ENCODE peak calls at places on chromosomes 6 and 20, in ten cellular contexts. I, E, O, X, A, Y, H, T, J and N are unnamed samples.
A peak's percentile ranks its signal among the peaks of the same experiment; 100 is the strongest.

GRCh38 chr6:48986803-48987202 is 476.2 kb downstream of the MMUT start:
- DNase-seq in O (no peak), A (peak; percentile 45), H (no peak), X (no peak), I (no peak), J (no peak), Y (no peak), E (no peak), T (no peak), N (no peak)

GRCh38 chr20:60964911-60965310 is 287.1 kb upstream of the CDH4 start:
- DNase-seq in J (no peak), E (no peak), X (no peak), A (no peak), I (no peak), O (no peak), T (no peak), Y (no peak), H (no peak), N (no peak)

GRCh38 chr6:32608374-32608773 is 18.7 kb upstream of the HLA-DRB1 start:
- DNase-seq in T (no peak), A (no peak), O (no peak), X (no peak), J (no peak), E (no peak), H (no peak), I (no peak), Y (no peak), N (no peak)

GRCh38 chr6:5737460-5737859 is 269.3 kb downstream of the NRN1 start:
- DNase-seq in A (no peak), H (no peak), E (no peak), J (no peak), T (no peak), I (no peak), X (no peak), O (no peak), Y (no peak), N (no peak)

GRCh38 chr6:143697401-143697800 is 19.6 kb downstream of the PHACTR2 start:
- DNase-seq in I (no peak), E (no peak), A (no peak), H (no peak), Y (no peak), J (no peak), O (no peak), T (no peak), X (no peak), N (no peak)

GRCh38 chr20:40643891-40644290 is 45.1 kb downstream of the MAFB start:
- DNase-seq in J (no peak), E (no peak), X (no peak), O (no peak), I (no peak), T (no peak), A (no peak), H (no peak), Y (no peak), N (no peak)

GRCh38 chr6:136181191-136181833 is 68.8 kb downstream of the MTFR2 start:
- DNase-seq in A (no peak), X (no peak), O (no peak), I (no peak), T (no peak), H (no peak), J (no peak), Y (no peak), E (no peak), N (no peak)

GRCh38 chr20:1741309-1742048 is 83.9 kb upstream of the SIRPG start:
- DNase-seq in T (no peak), H (no peak), E (no peak), Y (no peak), J (no peak), I (peak; percentile 47), O (no peak), A (no peak), X (no peak), N (no peak)

GRCh38 chr6:55713411-55713810 is 134.4 kb upstream of the HMGCLL1 start:
- DNase-seq in O (no peak), Y (no peak), T (no peak), H (no peak), J (no peak), I (peak; percentile 10), X (no peak), A (no peak), E (peak; percentile 89), N (no peak)

GRCh38 chr6:35042041-35042440 is 99.1 kb downstream of the TCP11 start:
- DNase-seq in Y (no peak), A (no peak), X (no peak), E (no peak), T (no peak), H (no peak), J (no peak), I (no peak), O (no peak), N (no peak)

GRCh38 chr6:35044145-35044745 is 96.9 kb downstream of the TCP11 start:
- DNase-seq in A (peak; percentile 41), E (no peak), H (no peak), O (no peak), T (peak; percentile 62), X (no peak), I (peak; percentile 57), J (peak; percentile 42), Y (no peak), N (no peak)

GRCh38 chr6:35044771-35045275 is 96.3 kb downstream of the TCP11 start:
- DNase-seq in J (no peak), X (peak; percentile 23), Y (no peak), A (peak; percentile 27), E (peak; percentile 68), I (peak; percentile 79), O (no peak), H (no peak), T (no peak), N (no peak)

GRCh38 chr6:35042451-35042850 is 98.7 kb downstream of the TCP11 start:
- DNase-seq in A (no peak), H (no peak), X (no peak), O (no peak), I (no peak), T (no peak), E (no peak), Y (no peak), J (no peak), N (no peak)

DNA sequence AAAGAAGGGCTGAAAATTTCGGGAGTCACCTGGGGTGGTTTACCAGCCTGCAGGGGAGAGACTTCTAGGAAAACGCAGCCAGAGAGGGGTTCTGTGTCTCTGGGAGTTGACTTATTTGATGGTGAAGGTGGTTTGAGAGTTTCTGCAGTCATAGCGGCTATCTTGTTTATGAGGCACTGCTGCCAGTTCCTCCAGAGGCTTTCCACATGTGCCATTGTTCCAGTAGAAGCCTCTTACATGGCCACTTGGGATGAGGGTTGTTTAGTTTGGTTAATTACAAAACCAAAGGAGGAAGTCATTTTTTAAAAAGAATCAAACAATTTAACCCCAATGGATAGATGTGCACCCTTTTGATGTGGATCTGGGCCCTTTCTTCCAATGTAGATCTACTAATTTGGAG is 97.8 kb downstream of the TCP11 start:
- DNase-seq in I (no peak), T (no peak), H (no peak), A (no peak), Y (no peak), E (no peak), J (no peak), X (no peak), O (no peak), N (no peak)
- TF ChIP-seq CTCF in I (no peak), T (no peak), H (no peak), A (no peak), Y (no peak), E (no peak), J (no peak), X (no peak), O (no peak), N (no peak)

GRCh38 chr6:145508107-145508506 is 227.2 kb downstream of the EPM2A start:
- DNase-seq in J (no peak), E (no peak), O (no peak), I (peak; percentile 9), A (no peak), T (no peak), H (no peak), X (no peak), Y (no peak), N (no peak)
- TF ChIP-seq CTCF in J (no peak), E (peak; percentile 20), O (no peak), I (peak; percentile 24), A (no peak), T (no peak), H (no peak), X (no peak), Y (peak; percentile 20), N (no peak)

GRCh38 chr6:106692112-106692822 is 62.9 kb downstream of the QRSL1 start:
- DNase-seq in I (peak; percentile 73), H (peak; percentile 77), X (no peak), T (peak; percentile 91), E (peak; percentile 25), J (no peak), O (no peak), Y (peak; percentile 43), A (peak; percentile 40), N (no peak)

GRCh38 chr6:106685833-106686232 is 56.5 kb downstream of the QRSL1 start:
- DNase-seq in T (no peak), A (no peak), J (no peak), Y (peak; percentile 6), H (no peak), E (no peak), O (no peak), I (peak; percentile 28), X (no peak), N (no peak)

GRCh38 chr6:106684011-106684410 is 54.6 kb downstream of the QRSL1 start:
- DNase-seq in Y (no peak), A (no peak), I (no peak), H (no peak), E (no peak), T (no peak), O (no peak), J (no peak), X (no peak), N (no peak)

GRCh38 chr6:106692823-106693216 is 63.4 kb downstream of the QRSL1 start:
- DNase-seq in A (peak; percentile 22), Y (no peak), J (no peak), H (no peak), T (no peak), I (peak; percentile 24), O (no peak), X (no peak), E (no peak), N (no peak)

GRCh38 chr6:106688177-106688951 is 59.0 kb downstream of the QRSL1 start:
- DNase-seq in T (peak; percentile 45), X (no peak), J (no peak), I (peak; percentile 6), O (no peak), H (no peak), A (no peak), Y (no peak), E (peak; percentile 2), N (no peak)
- TF ChIP-seq CTCF in T (no peak), X (no peak), J (no peak), I (peak; percentile 28), O (no peak), H (no peak), A (no peak), Y (no peak), E (no peak), N (no peak)

GRCh38 chr6:170578909-170579308 is 5.5 kb downstream of the PDCD2 start:
- DNase-seq in O (no peak), X (no peak), I (no peak), J (no peak), A (no peak), E (no peak), T (no peak), Y (no peak), H (no peak), N (no peak)

GRCh38 chr6:170572704-170573466 is 11.6 kb downstream of the PDCD2 start:
- DNase-seq in Y (no peak), I (no peak), E (no peak), J (no peak), H (no peak), A (no peak), T (no peak), O (no peak), X (no peak), N (no peak)

GRCh38 chr6:170575250-170575649 is 9.2 kb downstream of the PDCD2 start:
- DNase-seq in T (no peak), I (peak; percentile 42), X (no peak), H (no peak), Y (peak; percentile 15), A (no peak), E (no peak), J (no peak), O (no peak), N (no peak)
- TF ChIP-seq CTCF in T (no peak), I (peak; percentile 49), X (no peak), H (no peak), Y (peak; percentile 67), A (no peak), E (peak; percentile 36), J (no peak), O (no peak), N (no peak)